ENCODE peak calls at places on chromosomes 3 and 15, in six cellular contexts. One of them, this sample, is unnamed.

GRCh38 chr3:110307065-110307809 is 764.4 kb upstream of the NECTIN3 start:
- DNase-seq in mesendoderm: no peak
- DNase-seq in H1: no peak
- DNase-seq in IMR-90: peak; percentile 85
- DNase-seq in trophoblast cell: no peak
- DNase-seq in mesenchymal stem cell: peak; percentile 14
- DNase-seq in this sample: no peak

GRCh38 chr15:65085990-65086679 is 9.6 kb downstream of the KBTBD13 start:
- DNase-seq in trophoblast cell: peak; percentile 26
- DNase-seq in mesendoderm: peak; percentile 78
- DNase-seq in IMR-90: peak; percentile 16
- DNase-seq in H1: peak; percentile 77
- DNase-seq in mesenchymal stem cell: no peak
- DNase-seq in this sample: no peak

GRCh38 chr3:11565072-11565471 is 78.6 kb downstream of the VGLL4 start:
- DNase-seq in trophoblast cell: no peak
- DNase-seq in mesenchymal stem cell: no peak
- DNase-seq in mesendoderm: no peak
- DNase-seq in H1: no peak
- DNase-seq in IMR-90: no peak
- DNase-seq in this sample: no peak

GRCh38 chr15:74193305-74193718 is 9.3 kb downstream of the STRA6 start:
- DNase-seq in mesendoderm: no peak
- DNase-seq in IMR-90: peak; percentile 91
- DNase-seq in mesenchymal stem cell: peak; percentile 80
- DNase-seq in H1: no peak
- DNase-seq in trophoblast cell: no peak
- DNase-seq in this sample: no peak

GRCh38 chr15:34436956-34437442 is 609 bp downstream of the GOLGA8A start:
- DNase-seq in trophoblast cell: peak; percentile 2
- DNase-seq in mesenchymal stem cell: peak; percentile 34
- DNase-seq in mesendoderm: peak; percentile 51
- DNase-seq in H1: no peak
- DNase-seq in IMR-90: peak; percentile 4
- DNase-seq in this sample: peak; percentile 35

GRCh38 chr3:37891227-37891626 is 29.5 kb downstream of the CTDSPL start:
- DNase-seq in trophoblast cell: no peak
- DNase-seq in mesenchymal stem cell: no peak
- DNase-seq in H1: no peak
- DNase-seq in IMR-90: no peak
- DNase-seq in mesendoderm: no peak
- DNase-seq in this sample: no peak

GRCh38 chr15:51735611-51736010 is 1.8 kb downstream of the LYSMD2 start:
- DNase-seq in H1: no peak
- DNase-seq in mesenchymal stem cell: no peak
- DNase-seq in trophoblast cell: no peak
- DNase-seq in mesendoderm: no peak
- DNase-seq in IMR-90: no peak
- DNase-seq in this sample: no peak

GRCh38 chr3:10815487-10815886 is 541 bp upstream of the SLC6A11 start:
- DNase-seq in H1: no peak
- DNase-seq in trophoblast cell: no peak
- DNase-seq in mesendoderm: no peak
- DNase-seq in IMR-90: no peak
- DNase-seq in mesenchymal stem cell: no peak
- DNase-seq in this sample: no peak

GRCh38 chr3:48739955-48740823 is 23.2 kb upstream of the IP6K2 start:
- DNase-seq in trophoblast cell: peak; percentile 90
- DNase-seq in mesendoderm: peak; percentile 85
- DNase-seq in mesenchymal stem cell: peak; percentile 88
- DNase-seq in IMR-90: peak; percentile 75
- DNase-seq in H1: peak; percentile 87
- DNase-seq in this sample: peak; percentile 47
- H3K4me3 ChIP-seq in trophoblast cell: no peak overlapping the region
- H3K4me3 ChIP-seq in mesendoderm: no peak overlapping the region
- H3K4me3 ChIP-seq in mesenchymal stem cell: peak overlapping the region; percentile 52
- H3K4me3 ChIP-seq in IMR-90: no peak overlapping the region
- H3K4me3 ChIP-seq in H1: no peak overlapping the region
- H3K4me3 ChIP-seq in this sample: no peak overlapping the region

GRCh38 chr15:92646216-92646615 is 9.4 kb downstream of the FAM174B start:
- DNase-seq in trophoblast cell: no peak
- DNase-seq in mesenchymal stem cell: no peak
- DNase-seq in mesendoderm: no peak
- DNase-seq in H1: no peak
- DNase-seq in IMR-90: no peak
- DNase-seq in this sample: no peak
- H2BK5ac ChIP-seq in trophoblast cell: no peak overlapping the region
- H2BK5ac ChIP-seq in mesenchymal stem cell: no peak overlapping the region
- H2BK5ac ChIP-seq in mesendoderm: peak overlapping the region; percentile 100
- H2BK5ac ChIP-seq in H1: peak overlapping the region; percentile 99
- H2BK5ac ChIP-seq in IMR-90: no peak overlapping the region
- H2BK5ac ChIP-seq in this sample: no peak overlapping the region

DNA sequence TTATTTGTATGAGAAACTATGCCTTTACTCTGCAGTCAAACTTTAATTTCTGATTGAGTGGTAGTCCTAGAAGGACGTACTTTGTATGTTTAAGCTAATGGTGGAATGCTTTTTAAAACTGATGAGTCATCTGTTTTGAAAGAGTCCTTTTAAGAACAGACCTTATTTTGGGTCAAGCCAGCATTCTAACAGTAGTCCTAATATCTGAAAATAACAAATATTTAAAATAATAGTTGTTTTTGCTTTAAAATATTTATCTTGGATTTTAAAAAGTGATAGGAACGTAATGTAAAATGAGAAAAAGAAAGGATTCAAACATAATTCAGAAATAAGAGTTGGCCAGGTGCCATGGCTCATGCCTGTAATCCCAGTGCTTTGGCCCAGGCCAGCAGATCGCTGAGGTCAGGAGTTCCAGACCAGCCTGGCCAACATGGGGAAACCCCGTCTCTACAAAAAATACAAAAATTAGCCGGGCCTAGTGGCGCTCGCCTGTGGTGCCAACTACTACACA is 1.3 kb upstream of the LRRC58 start:
- DNase-seq in mesenchymal stem cell: peak; percentile 75
- DNase-seq in IMR-90: peak; percentile 84
- DNase-seq in H1: no peak
- DNase-seq in trophoblast cell: no peak
- DNase-seq in mesendoderm: peak; percentile 12
- DNase-seq in this sample: no peak
- H3K4me3 ChIP-seq in mesenchymal stem cell: peak overlapping the region; percentile 87
- H3K4me3 ChIP-seq in IMR-90: no peak overlapping the region
- H3K4me3 ChIP-seq in H1: no peak overlapping the region
- H3K4me3 ChIP-seq in trophoblast cell: no peak overlapping the region
- H3K4me3 ChIP-seq in mesendoderm: no peak overlapping the region
- H3K4me3 ChIP-seq in this sample: peak overlapping the region; percentile 81

DNA sequence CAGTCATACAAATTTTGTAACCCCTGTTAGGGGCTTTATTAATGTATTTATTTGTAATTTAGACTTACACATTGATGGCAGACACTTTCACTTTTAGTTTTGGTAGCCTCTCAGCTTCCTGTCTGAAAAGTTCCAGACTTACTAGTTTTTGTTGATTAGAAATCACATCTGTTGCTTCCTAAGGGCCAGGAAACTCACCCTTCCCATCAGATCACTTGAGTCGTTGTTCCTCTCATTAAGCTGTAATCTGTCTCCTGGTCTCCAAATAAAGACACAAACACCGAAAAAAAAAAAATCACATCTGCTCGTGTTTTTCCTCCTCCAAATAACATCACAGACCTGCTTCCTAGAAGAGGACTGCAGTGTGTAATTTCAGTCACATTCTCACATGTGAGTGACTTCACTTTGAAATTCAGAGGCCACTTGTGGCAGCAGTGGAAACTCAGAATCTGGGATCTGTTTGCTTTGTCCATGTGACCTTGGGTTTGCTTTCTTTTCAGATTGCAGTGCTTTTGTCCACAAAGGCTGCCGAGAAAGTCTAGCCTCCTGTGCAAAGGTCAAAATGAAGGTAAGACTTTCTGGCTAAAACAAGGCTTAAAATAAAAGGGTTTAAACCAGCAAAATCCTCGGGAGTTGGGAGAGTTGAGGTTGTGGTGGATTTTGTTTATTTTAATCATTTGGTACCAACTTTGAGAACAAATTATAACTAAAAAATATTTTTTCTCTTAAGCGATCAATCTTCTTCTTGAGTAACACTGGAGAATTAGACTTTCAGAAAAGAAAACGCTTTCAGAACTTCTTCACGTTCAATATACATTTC is 87.0 kb downstream of the KLHL25 start:
- DNase-seq in mesenchymal stem cell: peak; percentile 87
- DNase-seq in trophoblast cell: no peak
- DNase-seq in IMR-90: peak; percentile 51
- DNase-seq in mesendoderm: peak; percentile 64
- DNase-seq in H1: no peak
- DNase-seq in this sample: no peak
- H2BK5ac ChIP-seq in mesenchymal stem cell: no peak overlapping the region
- H2BK5ac ChIP-seq in trophoblast cell: no peak overlapping the region
- H2BK5ac ChIP-seq in IMR-90: peak overlapping the region; percentile 25
- H2BK5ac ChIP-seq in mesendoderm: no peak overlapping the region
- H2BK5ac ChIP-seq in H1: no peak overlapping the region
- H2BK5ac ChIP-seq in this sample: no peak overlapping the region

DNA sequence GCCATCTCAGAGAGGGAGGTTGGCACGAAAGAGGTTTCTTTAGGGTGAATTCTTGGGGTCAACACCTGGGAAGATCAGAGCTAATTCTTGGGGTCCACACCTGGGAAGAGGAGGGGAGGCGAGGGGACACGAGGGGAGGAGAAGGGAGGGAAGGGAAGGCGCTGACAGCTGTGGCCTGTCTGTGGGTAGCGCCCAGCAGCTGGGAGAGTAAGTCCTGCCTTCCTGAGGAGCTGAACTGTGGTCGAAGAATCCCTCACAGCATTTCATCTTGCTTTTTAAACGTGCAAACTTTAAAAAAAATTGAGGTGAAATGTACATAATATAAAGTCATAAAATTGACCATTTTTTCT is 63.2 kb upstream of the CGNL1 start:
- DNase-seq in trophoblast cell: no peak
- DNase-seq in IMR-90: no peak
- DNase-seq in mesendoderm: no peak
- DNase-seq in mesenchymal stem cell: no peak
- DNase-seq in H1: no peak
- DNase-seq in this sample: no peak
- H3K4me3 ChIP-seq in trophoblast cell: no peak overlapping the region
- H3K4me3 ChIP-seq in IMR-90: no peak overlapping the region
- H3K4me3 ChIP-seq in mesendoderm: no peak overlapping the region
- H3K4me3 ChIP-seq in mesenchymal stem cell: no peak overlapping the region
- H3K4me3 ChIP-seq in H1: no peak overlapping the region
- H3K4me3 ChIP-seq in this sample: no peak overlapping the region